ENCODE peak calls at places on chromosomes 7 and 10, in five cellular contexts. B, I, R, A and X are unnamed samples. For H3K4me1, the result is how much of the 10 kb centered on the place peaks cover.

GRCh38 chr7:55476852-55477780 is 95.2 kb downstream of the VOPP1 start:
- DNase-seq in I (no peak), R (no peak), A (no peak), B (no peak), X (no peak)

GRCh38 chr7:50633414-50633710 is 68.2 kb upstream of the DDC start:
- DNase-seq in I (no peak), R (no peak), B (no peak), A (no peak), X (no peak)

GRCh38 chr7:25844109-25844915 is 307.7 kb upstream of the NFE2L3 start:
- DNase-seq in A (no peak), B (no peak), R (no peak), I (no peak), X (no peak)

GRCh38 chr10:96693431-96693830 is 26.9 kb downstream of the PIK3AP1 start:
- DNase-seq in B (no peak), I (no peak), R (no peak), A (no peak), X (no peak)

GRCh38 chr10:110772454-110773025 is 99.2 kb upstream of the PDCD4 start:
- DNase-seq in A (no peak), I (no peak), R (no peak), B (no peak), X (no peak)

GRCh38 chr10:22702348-22702747 is 12.0 kb downstream of the PIP4K2A start:
- DNase-seq in B (no peak), R (no peak), I (no peak), A (no peak), X (no peak)

GRCh38 chr10:86957471-86958108 is at the start of gene MMRN2:
- DNase-seq in I (no peak), A (no peak), B (no peak), R (no peak), X (no peak)

GRCh38 chr10:108597031-108597430 is 1326.3 kb downstream of the XPNPEP1 start:
- DNase-seq in B (no peak), I (no peak), R (no peak), A (no peak), X (no peak)

GRCh38 chr7:24701232-24701898 is 55.9 kb downstream of the GSDME start:
- DNase-seq in I (no peak), A (no peak), B (no peak), R (peak), X (peak)

GRCh38 chr10:119120413-119120867 is 16.5 kb downstream of the DENND10 start:
- DNase-seq in I (no peak), B (peak), A (no peak), R (no peak), X (no peak)

DNA sequence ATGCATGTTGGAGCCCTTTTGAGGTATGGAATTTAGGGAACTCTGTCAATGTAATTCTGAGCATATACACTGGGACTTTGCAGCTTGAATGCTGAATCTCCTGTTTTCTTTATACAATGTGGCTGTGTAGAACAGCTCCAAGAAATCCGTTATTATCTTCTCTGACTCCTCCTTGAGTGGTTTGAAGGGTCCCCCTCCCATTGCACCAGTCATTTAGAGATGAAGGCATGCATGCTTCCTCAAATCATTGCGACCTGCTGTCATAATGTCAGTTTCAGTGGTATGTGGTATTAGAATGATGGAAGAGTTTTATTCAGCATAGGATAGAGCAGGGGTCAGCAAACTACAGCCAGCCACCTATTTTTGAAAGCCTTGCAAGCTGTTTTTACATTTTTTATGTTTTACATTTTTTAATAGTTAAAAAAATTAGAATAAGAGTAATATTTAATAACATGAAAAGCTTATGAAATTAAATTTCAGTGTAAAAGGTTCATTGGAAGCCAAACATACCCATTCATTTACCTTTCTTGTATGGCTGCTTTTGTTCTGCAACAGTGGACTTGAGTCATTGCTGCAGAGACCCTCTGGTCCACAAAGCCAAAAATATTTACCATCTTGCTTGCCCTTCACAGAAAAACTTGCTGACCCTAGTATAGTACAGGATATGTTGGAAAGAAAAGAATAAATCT is 8.1 kb downstream of the STK17A start:
- DNase-seq in B (no peak), A (no peak), I (no peak), R (no peak), X (no peak)
- H3K4me1 ChIP-seq in B (under half), A (under half), I (under half), R (under half), X (half or more)

GRCh38 chr7:18497082-18497481 is 1.5 kb downstream of the HDAC9 start:
- DNase-seq in B (no peak), R (no peak), I (no peak), A (no peak), X (no peak)

GRCh38 chr7:18497800-18498199 is 2.3 kb downstream of the HDAC9 start:
- DNase-seq in A (no peak), R (no peak), I (no peak), B (no peak), X (no peak)

GRCh38 chr7:18496336-18496700 is 769 bp downstream of the HDAC9 start:
- DNase-seq in A (no peak), R (no peak), B (no peak), I (no peak), X (no peak)

GRCh38 chr7:18499407-18500197 is 4.1 kb downstream of the HDAC9 start:
- DNase-seq in B (no peak), I (no peak), A (no peak), R (peak), X (no peak)

GRCh38 chr7:18498327-18498726 is 2.8 kb downstream of the HDAC9 start:
- DNase-seq in B (no peak), A (no peak), I (no peak), R (no peak), X (no peak)
- H3K4me3 ChIP-seq in B (peak), A (no peak), I (peak), R (no peak), X (no peak)

DNA sequence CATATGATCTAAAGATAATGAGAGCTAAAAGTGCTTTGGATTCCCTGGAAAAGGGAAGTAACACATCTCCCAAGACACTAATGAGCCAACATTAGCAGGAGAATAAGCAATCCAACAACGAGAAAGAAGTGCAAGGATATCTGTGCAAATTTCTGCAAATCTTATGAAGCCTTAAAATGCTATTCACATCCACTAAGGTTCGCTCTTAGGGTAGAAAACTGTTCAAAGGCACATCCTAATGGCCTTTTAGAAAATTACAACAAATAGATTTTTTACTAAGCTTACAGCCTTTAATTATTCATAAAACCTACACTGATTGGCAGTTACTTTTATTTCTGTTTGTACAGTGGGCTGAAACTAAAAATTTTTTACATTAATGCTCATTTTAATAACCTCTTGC is 100.3 kb downstream of the RAPGEF5 start:
- DNase-seq in B (no peak), R (no peak), I (no peak), A (no peak), X (no peak)
- TF ChIP-seq CTCF in B (no peak), R (no peak), I (peak), A (no peak), X (no peak)

GRCh38 chr7:158576050-158576762 is 11.4 kb downstream of the PTPRN2 start:
- DNase-seq in R (peak), A (no peak), I (no peak), B (no peak), X (no peak)
- H3K4me1 ChIP-seq in R (under half), A (under half), I (under half), B (under half), X (under half)

DNA sequence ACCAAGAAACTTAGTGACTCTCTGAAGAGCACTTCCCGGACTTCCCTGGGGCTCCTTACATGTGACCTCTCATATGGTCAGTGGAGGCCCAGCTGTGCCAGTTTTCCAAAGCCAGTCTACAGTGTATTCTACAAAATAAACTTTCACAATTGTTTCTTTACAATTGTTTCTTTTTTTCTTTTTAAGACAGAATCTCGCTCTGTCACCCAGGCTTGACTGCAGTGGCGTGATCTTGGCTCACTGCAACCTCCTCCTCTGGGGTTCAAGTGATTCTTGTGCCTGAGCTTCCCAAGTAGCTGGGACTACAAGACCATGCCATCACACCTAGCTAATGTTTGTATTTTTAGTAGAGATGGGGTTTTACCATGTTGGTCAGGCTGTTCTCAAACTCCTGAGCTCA is 25.9 kb downstream of the CYP17A1 start:
- DNase-seq in R (no peak), B (no peak), I (no peak), A (no peak), X (no peak)
- H3K4me3 ChIP-seq in R (no peak), B (no peak), I (no peak), A (no peak), X (no peak)